ENCODE peak calls at places on chromosomes 11 and 22, in nine cellular contexts. H, J, G, Z, W, K, P, M and A are unnamed samples.

GRCh38 chr11:90288207-90288821 is 65.5 kb upstream of the CHORDC1 start:
- DNase-seq in H (no peak), J (peak; percentile 16), G (no peak), Z (peak; percentile 16), W (no peak), K (peak; percentile 40), P (peak; percentile 23), M (no peak), A (no peak)

GRCh38 chr11:102829671-102830070 is 13.7 kb downstream of the MMP3 start:
- DNase-seq in H (no peak), J (no peak), G (no peak), Z (no peak), W (no peak), K (no peak), P (no peak), M (no peak), A (no peak)

GRCh38 chr11:33461319-33461718 is 204.1 kb downstream of the HIPK3 start:
- DNase-seq in H (no peak), J (no peak), G (no peak), Z (no peak), W (no peak), K (no peak), P (no peak), M (no peak), A (no peak)

GRCh38 chr11:2301631-2302272 is at the start of the genes C11orf21 and TSPAN32:
- DNase-seq in H (no peak), J (peak; percentile 17), G (peak; percentile 46), Z (peak; percentile 69), W (peak; percentile 25), K (no peak), P (peak; percentile 10), M (no peak), A (no peak)

GRCh38 chr22:37741312-37741795 is 44.5 kb downstream of the TRIOBP start:
- DNase-seq in H (peak; percentile 96), J (peak; percentile 99), G (no peak), Z (peak; percentile 99), W (peak; percentile 72), K (peak; percentile 75), P (no peak), M (no peak), A (no peak)

GRCh38 chr22:22746963-22747933 is 102.8 kb downstream of the GGTLC2 start:
- DNase-seq in H (no peak), J (no peak), G (no peak), Z (no peak), W (no peak), K (no peak), P (peak; percentile 40), M (peak; percentile 65), A (peak; percentile 34)

GRCh38 chr22:49767355-49768062 is 60.2 kb downstream of the BRD1 start:
- DNase-seq in H (no peak), J (peak; percentile 63), G (no peak), Z (peak; percentile 71), W (no peak), K (peak; percentile 55), P (peak; percentile 70), M (no peak), A (peak; percentile 25)

GRCh38 chr22:44289429-44290171 is 23.2 kb downstream of the SHISAL1 start:
- DNase-seq in H (no peak), J (no peak), G (no peak), Z (no peak), W (no peak), K (no peak), P (no peak), M (no peak), A (no peak)

GRCh38 chr11:65814131-65814959 is 19.4 kb upstream of the SNX32 start:
- DNase-seq in H (no peak), J (peak; percentile 39), G (no peak), Z (peak; percentile 35), W (no peak), K (no peak), P (no peak), M (no peak), A (no peak)

GRCh38 chr22:41512421-41513194 is 31.7 kb downstream of the POLR3H start:
- DNase-seq in H (peak; percentile 71), J (peak; percentile 62), G (no peak), Z (peak; percentile 69), W (no peak), K (peak; percentile 48), P (no peak), M (no peak), A (no peak)

GRCh38 chr11:70505761-70506657 is 107.7 kb downstream of the CTTN start:
- DNase-seq in H (peak; percentile 1), J (no peak), G (no peak), Z (no peak), W (no peak), K (no peak), P (no peak), M (no peak), A (no peak)
- H3K4me3 ChIP-seq in H (no peak overlapping the region), J (no peak overlapping the region), G (no peak overlapping the region), Z (no peak overlapping the region), W (no peak overlapping the region), K (no peak overlapping the region), P (no peak overlapping the region), M (no peak overlapping the region), A (no peak overlapping the region)

GRCh38 chr22:42743501-42743991 is 22.9 kb upstream of the A4GALT start:
- DNase-seq in H (peak; percentile 60), J (peak; percentile 99), G (no peak), Z (peak; percentile 99), W (peak; percentile 45), K (no peak), P (no peak), M (no peak), A (no peak)

GRCh38 chr22:42745118-42745517 is 24.4 kb upstream of the A4GALT start:
- DNase-seq in H (no peak), J (peak; percentile 50), G (no peak), Z (peak; percentile 52), W (no peak), K (peak; percentile 66), P (no peak), M (no peak), A (no peak)

GRCh38 chr22:42742940-42743339 is 22.3 kb upstream of the A4GALT start:
- DNase-seq in H (no peak), J (peak; percentile 46), G (no peak), Z (no peak), W (no peak), K (no peak), P (no peak), M (no peak), A (no peak)

GRCh38 chr22:42752230-42752746 is 31.6 kb upstream of the A4GALT start:
- DNase-seq in H (no peak), J (no peak), G (no peak), Z (no peak), W (no peak), K (peak; percentile 51), P (no peak), M (no peak), A (no peak)

GRCh38 chr22:42747701-42748513 is 27.2 kb upstream of the A4GALT start:
- DNase-seq in H (no peak), J (peak; percentile 85), G (no peak), Z (peak; percentile 81), W (no peak), K (no peak), P (peak; percentile 47), M (peak; percentile 9), A (no peak)
- H3K4me3 ChIP-seq in H (no peak overlapping the region), J (no peak overlapping the region), G (no peak overlapping the region), Z (no peak overlapping the region), W (no peak overlapping the region), K (no peak overlapping the region), P (no peak overlapping the region), M (no peak overlapping the region), A (no peak overlapping the region)

GRCh38 chr22:27393371-27393770 is 408.2 kb downstream of the MN1 start:
- DNase-seq in H (no peak), J (no peak), G (no peak), Z (no peak), W (no peak), K (peak; percentile 48), P (no peak), M (no peak), A (no peak)

GRCh38 chr22:27391092-27391770 is 410.3 kb downstream of the MN1 start:
- DNase-seq in H (peak; percentile 64), J (peak; percentile 62), G (no peak), Z (peak; percentile 66), W (no peak), K (no peak), P (no peak), M (no peak), A (no peak)

GRCh38 chr22:27397948-27398330 is 403.6 kb downstream of the MN1 start:
- DNase-seq in H (peak; percentile 68), J (peak; percentile 84), G (no peak), Z (peak; percentile 88), W (peak; percentile 29), K (no peak), P (no peak), M (no peak), A (no peak)

GRCh38 chr22:27397036-27397947 is 404.3 kb downstream of the MN1 start:
- DNase-seq in H (no peak), J (peak; percentile 66), G (no peak), Z (peak; percentile 52), W (no peak), K (peak; percentile 13), P (no peak), M (no peak), A (no peak)

DNA sequence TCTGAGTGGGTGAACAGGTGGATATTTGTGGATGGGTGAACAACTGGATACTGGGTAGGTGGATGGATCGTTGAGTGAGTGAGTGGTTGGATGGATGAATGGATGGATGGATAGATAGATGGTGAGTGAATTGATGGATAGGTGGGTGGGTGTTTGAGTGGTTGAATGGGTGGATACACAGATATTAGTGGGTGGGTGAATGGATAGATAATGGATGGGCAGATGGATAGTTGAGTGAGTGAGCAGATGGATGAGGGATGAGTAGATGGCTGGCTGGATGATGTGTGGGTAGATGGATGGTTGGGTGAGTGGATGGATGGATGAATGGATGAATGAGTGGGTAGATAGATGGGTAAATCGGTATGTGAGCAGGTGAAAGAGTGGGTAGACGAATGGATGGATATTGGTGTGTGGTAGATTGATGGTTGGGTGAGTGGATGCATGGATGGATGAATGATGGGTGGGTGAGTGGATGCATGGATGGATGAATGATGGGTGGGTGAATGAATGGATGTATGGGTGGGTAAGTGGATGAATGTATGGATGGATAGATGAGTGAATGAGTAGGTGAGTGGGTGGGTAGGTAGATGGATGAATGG is 406.7 kb downstream of the MN1 start:
- DNase-seq in H (no peak), J (no peak), G (no peak), Z (no peak), W (no peak), K (no peak), P (no peak), M (no peak), A (no peak)
- H3K4me3 ChIP-seq in H (no peak overlapping the region), J (no peak overlapping the region), G (no peak overlapping the region), Z (no peak overlapping the region), W (no peak overlapping the region), K (no peak overlapping the region), P (no peak overlapping the region), M (no peak overlapping the region), A (no peak overlapping the region)

GRCh38 chr11:106644824-106645223 is 373.5 kb downstream of the GUCY1A2 start:
- DNase-seq in H (no peak), J (peak; percentile 13), G (no peak), Z (peak; percentile 17), W (no peak), K (no peak), P (no peak), M (no peak), A (no peak)
- H3K4me3 ChIP-seq in H (no peak overlapping the region), J (no peak overlapping the region), G (no peak overlapping the region), Z (no peak overlapping the region), W (no peak overlapping the region), K (no peak overlapping the region), P (no peak overlapping the region), M (no peak overlapping the region), A (no peak overlapping the region)

GRCh38 chr11:69380921-69381581 is 87.1 kb downstream of the MYEOV start:
- DNase-seq in H (no peak), J (no peak), G (no peak), Z (no peak), W (no peak), K (no peak), P (no peak), M (no peak), A (no peak)
- H3K4me3 ChIP-seq in H (no peak overlapping the region), J (no peak overlapping the region), G (no peak overlapping the region), Z (no peak overlapping the region), W (no peak overlapping the region), K (no peak overlapping the region), P (no peak overlapping the region), M (no peak overlapping the region), A (no peak overlapping the region)